ENCODE peak calls at places on chromosomes 4 and X, in nine cellular contexts. G is mucosa of gallbladder; X is CD8-positive, alpha-beta T cell; C is cardiac muscle cell; S is activated CD4-positive, alpha-beta T cell treated with anti-CD3 and anti-CD28 coated beads for 1 hour; O is activated T-helper 9 cell treated with anti-CD3 and anti-CD28 coated beads, Interleukin-2, amount 50 U/mL, for 16 hours; J is neural crest cell; U is activated naive CD4-positive, alpha-beta T cell treated with anti-CD3 and anti-CD28 coated beads, Interleukin-2, amount 10 ng/mL, durations not matched to agents 7 days and 5 days; Z is left cardiac atrium. N is an unnamed sample.
A peak's percentile ranks its signal among the peaks of the same experiment; 100 is the strongest.

GRCh38 chr4:67704843-67705242 is 3.9 kb upstream of the UBA6 start:
- DNase-seq in G (no peak), U (no peak), X (no peak), S (no peak), C (no peak), Z (no peak), J (no peak), O (no peak), N (no peak)

GRCh38 chr4:36082817-36083216 is 161.5 kb downstream of the ARAP2 start:
- DNase-seq in O (no peak), Z (no peak), S (no peak), G (no peak), J (no peak), C (no peak), X (no peak), U (no peak), N (no peak)

GRCh38 chr4:10192331-10192730 is 75.7 kb upstream of the WDR1 start:
- DNase-seq in Z (no peak), J (no peak), G (peak; percentile 3), C (no peak), X (no peak), S (no peak), U (no peak), O (no peak), N (no peak)

GRCh38 chr4:37453361-37454262 is 209.1 kb downstream of the NWD2 start:
- DNase-seq in U (peak; percentile 66), G (peak; percentile 73), C (peak; percentile 86), X (peak; percentile 39), S (peak; percentile 35), J (peak; percentile 57), O (peak; percentile 1), Z (peak; percentile 62), N (no peak)

GRCh38 chr4:85151349-85151748 is 184.9 kb upstream of the WDFY3 start:
- DNase-seq in S (no peak), C (no peak), Z (no peak), O (no peak), X (no peak), J (no peak), G (no peak), U (no peak), N (no peak)

GRCh38 chrX:39802906-39803305 is 294.9 kb downstream of the BCOR start:
- DNase-seq in C (no peak), U (no peak), O (no peak), Z (no peak), S (no peak), G (no peak), X (no peak), J (no peak), N (no peak)

GRCh38 chr4:110164856-110165255 is 33.6 kb downstream of the ELOVL6 start:
- DNase-seq in X (peak; percentile 11), G (no peak), J (no peak), U (peak; percentile 42), C (no peak), Z (no peak), O (no peak), S (no peak), N (no peak)

GRCh38 chrX:16466640-16467432 is 183.1 kb upstream of the S100G start:
- DNase-seq in J (no peak), O (no peak), X (no peak), S (no peak), Z (no peak), U (no peak), C (no peak), G (no peak), N (no peak)